ENCODE peak calls at places on chromosomes 5 and 9, in five cellular contexts. One of them, this sample, is unnamed. For H3K4me1, the result is how much of the 10 kb centered on the place peaks cover.

GRCh38 chr5:95988094-95988493 is 26.4 kb upstream of the ELL2 start:
- DNase-seq in testis: no peak
- DNase-seq in heart left ventricle: no peak
- DNase-seq in PC-3: no peak
- DNase-seq in prostate gland: no peak
- DNase-seq in this sample: no peak

GRCh38 chr9:5518061-5518936 is 8.0 kb downstream of the PDCD1LG2 start:
- DNase-seq in testis: no peak
- DNase-seq in heart left ventricle: no peak
- DNase-seq in PC-3: no peak
- DNase-seq in prostate gland: no peak
- DNase-seq in this sample: no peak

GRCh38 chr5:91178461-91178860 is 204.7 kb downstream of the ARRDC3 start:
- DNase-seq in testis: no peak
- DNase-seq in heart left ventricle: no peak
- DNase-seq in PC-3: no peak
- DNase-seq in prostate gland: no peak
- DNase-seq in this sample: no peak

GRCh38 chr9:8857330-8858249 is 1058.0 kb upstream of the DMAC1 start:
- DNase-seq in testis: peak
- DNase-seq in heart left ventricle: peak
- DNase-seq in PC-3: no peak
- DNase-seq in prostate gland: peak
- DNase-seq in this sample: peak

GRCh38 chr5:58366461-58366860 is 93.4 kb downstream of the PLK2 start:
- DNase-seq in testis: no peak
- DNase-seq in heart left ventricle: no peak
- DNase-seq in PC-3: peak
- DNase-seq in prostate gland: no peak
- DNase-seq in this sample: no peak

GRCh38 chr9:2216591-2216990 is 201.4 kb downstream of the SMARCA2 start:
- DNase-seq in testis: no peak
- DNase-seq in heart left ventricle: no peak
- DNase-seq in PC-3: peak
- DNase-seq in prostate gland: no peak
- DNase-seq in this sample: no peak

GRCh38 chr5:86861514-86861913 is 243.8 kb downstream of the COX7C start:
- DNase-seq in testis: no peak
- DNase-seq in heart left ventricle: no peak
- DNase-seq in PC-3: peak
- DNase-seq in prostate gland: no peak
- DNase-seq in this sample: no peak

GRCh38 chr5:173069661-173070060 is 13.5 kb downstream of the CREBRF start:
- DNase-seq in testis: no peak
- DNase-seq in heart left ventricle: no peak
- DNase-seq in PC-3: no peak
- DNase-seq in prostate gland: no peak
- DNase-seq in this sample: no peak

GRCh38 chr5:150485770-150486401 is 22.0 kb upstream of the NDST1 start:
- DNase-seq in testis: peak
- DNase-seq in heart left ventricle: peak
- DNase-seq in PC-3: peak
- DNase-seq in prostate gland: peak
- DNase-seq in this sample: peak

GRCh38 chr5:65481635-65482271 is at the start of gene ADAMTS6:
- DNase-seq in testis: peak
- DNase-seq in heart left ventricle: peak
- DNase-seq in PC-3: peak
- DNase-seq in prostate gland: peak
- DNase-seq in this sample: peak

GRCh38 chr5:170603578-170604565 is 100.1 kb downstream of the KCNIP1 start:
- DNase-seq in testis: peak
- DNase-seq in heart left ventricle: peak
- DNase-seq in PC-3: peak
- DNase-seq in prostate gland: peak
- DNase-seq in this sample: peak

GRCh38 chr5:159262472-159262858 is 625 bp upstream of the UBLCP1 start:
- DNase-seq in testis: no peak
- DNase-seq in heart left ventricle: no peak
- DNase-seq in PC-3: peak
- DNase-seq in prostate gland: no peak
- DNase-seq in this sample: no peak

GRCh38 chr5:178069909-178070308 is 43.4 kb upstream of the N4BP3 start:
- DNase-seq in testis: peak
- DNase-seq in heart left ventricle: no peak
- DNase-seq in PC-3: peak
- DNase-seq in prostate gland: peak
- DNase-seq in this sample: no peak

GRCh38 chr9:522658-523057 is 308.0 kb downstream of the DOCK8 start:
- DNase-seq in testis: no peak
- DNase-seq in heart left ventricle: peak
- DNase-seq in PC-3: no peak
- DNase-seq in prostate gland: no peak
- DNase-seq in this sample: peak

GRCh38 chr5:1210832-1211251 is 9.4 kb downstream of the SLC6A19 start:
- DNase-seq in testis: no peak
- DNase-seq in heart left ventricle: no peak
- DNase-seq in PC-3: no peak
- DNase-seq in prostate gland: no peak
- DNase-seq in this sample: peak

GRCh38 chr9:134962065-134962997 is 44.6 kb upstream of the FCN1 start:
- DNase-seq in testis: no peak
- DNase-seq in heart left ventricle: no peak
- DNase-seq in PC-3: no peak
- DNase-seq in prostate gland: peak
- DNase-seq in this sample: no peak

GRCh38 chr9:6592231-6592630 is 53.3 kb downstream of the GLDC start:
- DNase-seq in testis: no peak
- DNase-seq in heart left ventricle: no peak
- DNase-seq in PC-3: no peak
- DNase-seq in prostate gland: no peak
- DNase-seq in this sample: no peak

GRCh38 chr9:91298304-91298703 is 63.4 kb downstream of the AUH start:
- DNase-seq in testis: no peak
- DNase-seq in heart left ventricle: no peak
- DNase-seq in PC-3: no peak
- DNase-seq in prostate gland: no peak
- DNase-seq in this sample: no peak

GRCh38 chr5:35202319-35203111 is 27.8 kb downstream of the PRLR start:
- DNase-seq in testis: peak
- DNase-seq in heart left ventricle: peak
- DNase-seq in PC-3: peak
- DNase-seq in prostate gland: no peak
- DNase-seq in this sample: peak

GRCh38 chr5:43309122-43309521 is 4.1 kb downstream of the HMGCS1 start:
- DNase-seq in testis: no peak
- DNase-seq in heart left ventricle: no peak
- DNase-seq in PC-3: no peak
- DNase-seq in prostate gland: no peak
- DNase-seq in this sample: no peak
- H3K4me3 ChIP-seq in testis: no peak
- H3K4me3 ChIP-seq in heart left ventricle: no peak
- H3K4me3 ChIP-seq in PC-3: no peak
- H3K4me3 ChIP-seq in prostate gland: no peak
- H3K4me3 ChIP-seq in this sample: no peak

GRCh38 chr9:114709636-114710035 is 27.6 kb upstream of the TEX48 start:
- DNase-seq in testis: no peak
- DNase-seq in heart left ventricle: no peak
- DNase-seq in PC-3: no peak
- DNase-seq in prostate gland: no peak
- DNase-seq in this sample: no peak
- H3K4me1 ChIP-seq in testis: under half
- H3K4me1 ChIP-seq in heart left ventricle: under half
- H3K4me1 ChIP-seq in PC-3: under half
- H3K4me1 ChIP-seq in prostate gland: under half
- H3K4me1 ChIP-seq in this sample: under half

DNA sequence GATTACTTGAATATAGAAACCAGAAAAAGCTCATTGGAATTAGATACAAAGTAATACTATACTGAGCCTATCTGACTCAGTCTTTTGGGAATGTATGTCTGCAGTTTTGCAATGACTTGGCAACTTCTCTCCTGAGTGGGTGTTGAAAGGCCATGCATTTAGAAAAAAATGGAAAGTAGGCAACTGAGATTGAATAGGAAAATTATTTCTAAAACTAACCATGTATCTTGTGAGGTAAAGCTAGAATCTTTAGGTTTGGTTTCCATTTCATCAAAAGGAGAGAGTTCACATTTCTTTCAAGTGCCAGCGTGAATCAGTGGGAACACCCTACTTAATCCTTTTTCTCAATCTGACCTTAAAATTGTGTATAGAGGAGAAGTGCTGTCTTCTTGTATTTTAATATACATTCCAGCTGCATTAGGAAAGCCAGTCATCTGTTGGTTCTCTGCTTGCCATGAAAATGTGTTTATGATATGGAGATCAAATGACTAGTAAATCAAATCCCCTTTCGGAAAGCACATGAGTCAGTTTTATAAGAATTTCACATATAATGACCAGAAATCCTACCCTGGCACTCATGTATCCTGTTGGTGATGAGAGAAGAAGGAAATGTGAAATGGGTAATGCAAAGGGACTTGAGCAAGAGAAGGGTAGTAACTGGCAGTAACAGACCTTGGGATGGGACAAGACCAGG is 30.4 kb downstream of the NFX1 start:
- DNase-seq in testis: peak
- DNase-seq in heart left ventricle: no peak
- DNase-seq in PC-3: peak
- DNase-seq in prostate gland: no peak
- DNase-seq in this sample: no peak
- H3K27ac ChIP-seq in testis: no peak
- H3K27ac ChIP-seq in heart left ventricle: peak
- H3K27ac ChIP-seq in PC-3: peak
- H3K27ac ChIP-seq in prostate gland: no peak
- H3K27ac ChIP-seq in this sample: no peak

GRCh38 chr9:70603020-70603411 is 188.6 kb upstream of the KLF9 start:
- DNase-seq in testis: no peak
- DNase-seq in heart left ventricle: no peak
- DNase-seq in PC-3: no peak
- DNase-seq in prostate gland: no peak
- DNase-seq in this sample: no peak

GRCh38 chr9:70601000-70601929 is 186.8 kb upstream of the KLF9 start:
- DNase-seq in testis: peak
- DNase-seq in heart left ventricle: peak
- DNase-seq in PC-3: peak
- DNase-seq in prostate gland: peak
- DNase-seq in this sample: peak

GRCh38 chr9:70602364-70603019 is 188.0 kb upstream of the KLF9 start:
- DNase-seq in testis: peak
- DNase-seq in heart left ventricle: peak
- DNase-seq in PC-3: peak
- DNase-seq in prostate gland: peak
- DNase-seq in this sample: peak

GRCh38 chr9:70597886-70598285 is 183.4 kb upstream of the KLF9 start:
- DNase-seq in testis: no peak
- DNase-seq in heart left ventricle: no peak
- DNase-seq in PC-3: no peak
- DNase-seq in prostate gland: no peak
- DNase-seq in this sample: no peak

GRCh38 chr9:70600479-70600878 is 186.0 kb upstream of the KLF9 start:
- DNase-seq in testis: peak
- DNase-seq in heart left ventricle: peak
- DNase-seq in PC-3: no peak
- DNase-seq in prostate gland: no peak
- DNase-seq in this sample: peak
- H3K4me3 ChIP-seq in testis: no peak
- H3K4me3 ChIP-seq in heart left ventricle: no peak
- H3K4me3 ChIP-seq in PC-3: no peak
- H3K4me3 ChIP-seq in prostate gland: no peak
- H3K4me3 ChIP-seq in this sample: no peak

DNA sequence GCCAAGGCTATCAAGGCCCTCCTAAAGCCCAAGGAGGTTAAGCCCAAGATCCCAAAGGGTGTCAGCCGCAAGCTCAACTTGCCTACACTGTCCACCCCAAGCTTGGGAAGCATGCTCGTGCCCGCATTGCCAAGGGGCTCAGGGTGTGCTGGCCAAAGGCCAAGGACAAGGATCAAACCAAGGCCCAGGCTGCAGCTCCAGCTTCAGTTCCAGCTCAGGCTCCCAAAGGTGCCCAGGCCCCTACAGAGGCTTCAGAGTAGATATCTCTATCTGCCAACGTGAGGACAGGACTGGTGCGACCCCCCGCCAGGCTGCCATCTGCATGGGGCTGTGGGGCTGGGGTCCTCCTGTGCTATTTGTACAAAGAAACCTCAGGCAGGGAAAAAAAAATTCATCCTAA is 3.3 kb downstream of the HOMER1 start:
- DNase-seq in testis: no peak
- DNase-seq in heart left ventricle: peak
- DNase-seq in PC-3: no peak
- DNase-seq in prostate gland: no peak
- DNase-seq in this sample: peak
- H3K4me1 ChIP-seq in testis: under half
- H3K4me1 ChIP-seq in heart left ventricle: under half
- H3K4me1 ChIP-seq in PC-3: under half
- H3K4me1 ChIP-seq in prostate gland: under half
- H3K4me1 ChIP-seq in this sample: under half

This sample was measured in right cardiac atrium.